ENCODE peak calls at places on chromosome 7, in seven cellular contexts. Q is Peyer's patch, J is ovary, T is aorta, P is OCI-LY7, F is tibial nerve, R is mammary epithelial cell. W is an unnamed sample.
A peak's percentile ranks its signal among the peaks of the same experiment; 100 is the strongest.

GRCh38 chr7:2008101-2008935 is 224.4 kb downstream of the MAD1L1 start:
- DNase-seq in R (no peak), P (no peak), T (peak; percentile 37), J (peak; percentile 12), Q (no peak), F (no peak), W (no peak)

GRCh38 chr7:23383225-23383624 is 84.1 kb downstream of the MALSU1 start:
- DNase-seq in P (no peak), J (no peak), F (no peak), T (no peak), R (peak; percentile 11), Q (no peak), W (no peak)

GRCh38 chr7:29977926-29978652 is 11.5 kb downstream of the SCRN1 start:
- DNase-seq in J (no peak), T (no peak), R (no peak), F (no peak), P (peak; percentile 24), Q (no peak), W (no peak)

GRCh38 chr7:102925962-102926825 is 13.4 kb downstream of the LRRC17 start:
- DNase-seq in P (no peak), R (no peak), T (no peak), F (no peak), J (no peak), Q (no peak), W (no peak)

GRCh38 chr7:3367271-3367670 is 66.2 kb downstream of the SDK1 start:
- DNase-seq in R (no peak), J (no peak), F (no peak), P (no peak), T (no peak), Q (no peak), W (no peak)

GRCh38 chr7:7534031-7534430 is 1.6 kb downstream of the COL28A1 start:
- DNase-seq in F (no peak), P (no peak), R (no peak), Q (no peak), T (no peak), J (no peak), W (no peak)

GRCh38 chr7:1725199-1725701 is 55.2 kb downstream of the ELFN1 start:
- DNase-seq in F (no peak), Q (no peak), T (no peak), P (no peak), R (peak; percentile 36), J (no peak), W (no peak)

GRCh38 chr7:138303230-138304070 is 156.6 kb upstream of the TRIM24 start:
- DNase-seq in J (no peak), T (no peak), F (no peak), P (no peak), Q (no peak), R (no peak), W (no peak)

GRCh38 chr7:46757006-46757405 is 824.9 kb downstream of the TNS3 start:
- DNase-seq in R (no peak), F (no peak), T (no peak), Q (no peak), P (no peak), J (no peak), W (no peak)

GRCh38 chr7:5396542-5396941 is 27.1 kb downstream of the TNRC18 start:
- DNase-seq in J (no peak), F (peak; percentile 14), Q (peak; percentile 58), T (no peak), R (peak; percentile 59), P (peak; percentile 78), W (peak; percentile 58)

GRCh38 chr7:7857143-7857583 is 111.4 kb upstream of the GLCCI1 start:
- DNase-seq in P (peak; percentile 79), R (no peak), Q (no peak), J (no peak), T (no peak), F (no peak), W (no peak)

GRCh38 chr7:47198159-47198558 is 383.8 kb downstream of the TNS3 start:
- DNase-seq in P (no peak), R (no peak), T (no peak), J (no peak), Q (no peak), F (no peak), W (no peak)

GRCh38 chr7:20737840-20738448 is 48.7 kb downstream of the SP8 start:
- DNase-seq in R (no peak), J (no peak), Q (no peak), F (no peak), P (no peak), T (no peak), W (no peak)

GRCh38 chr7:88357794-88358533 is 51.3 kb upstream of the STEAP4 start:
- DNase-seq in T (no peak), J (no peak), P (peak; percentile 1), F (no peak), Q (no peak), R (peak; percentile 36), W (no peak)

GRCh38 chr7:101564778-101565211 is 64.3 kb downstream of the MYL10 start:
- DNase-seq in P (no peak), T (no peak), R (peak; percentile 12), J (no peak), Q (no peak), F (no peak), W (no peak)

GRCh38 chr7:149856-150636 is 42.3 kb upstream of the FAM20C start:
- DNase-seq in Q (no peak), P (no peak), F (peak; percentile 21), J (peak; percentile 75), R (no peak), T (peak; percentile 81), W (no peak)

GRCh38 chr7:107162466-107162865 is 6.3 kb upstream of the HBP1 start:
- DNase-seq in Q (no peak), T (no peak), P (no peak), J (no peak), R (no peak), F (no peak), W (no peak)

GRCh38 chr7:134941185-134941900 is 45.0 kb upstream of the AGBL3 start:
- DNase-seq in Q (no peak), T (no peak), F (no peak), P (no peak), R (peak; percentile 80), J (no peak), W (no peak)

GRCh38 chr7:43516581-43517342 is 66.1 kb upstream of the STK17A start:
- DNase-seq in T (no peak), P (no peak), F (no peak), Q (no peak), J (no peak), R (peak; percentile 89), W (no peak)

GRCh38 chr7:74454948-74455804 is 1.5 kb downstream of the GTF2IRD1 start:
- DNase-seq in Q (no peak), T (no peak), J (peak; percentile 63), P (no peak), F (peak; percentile 8), R (no peak), W (no peak)

GRCh38 chr7:149846021-149846420 is 7.8 kb downstream of the ZNF862 start:
- DNase-seq in T (no peak), P (no peak), Q (no peak), J (no peak), F (no peak), R (no peak), W (no peak)

GRCh38 chr7:159126496-159127345 is 17.9 kb downstream of the VIPR2 start:
- DNase-seq in F (no peak), Q (no peak), P (no peak), J (no peak), T (no peak), R (no peak), W (no peak)

GRCh38 chr7:152894295-152895170 is 135.0 kb downstream of the ACTR3B start:
- DNase-seq in R (no peak), P (peak; percentile 38), F (no peak), J (peak; percentile 47), Q (no peak), T (no peak), W (no peak)

GRCh38 chr7:45980181-45980905 is 59.3 kb upstream of the IGFBP3 start:
- DNase-seq in J (no peak), P (no peak), R (no peak), T (no peak), Q (no peak), F (no peak), W (no peak)

GRCh38 chr7:17971392-17971791 is 31.1 kb upstream of the SNX13 start:
- DNase-seq in P (no peak), Q (no peak), J (no peak), R (no peak), T (no peak), F (no peak), W (no peak)

GRCh38 chr7:105353752-105354328 is 34.9 kb downstream of the SRPK2 start:
- DNase-seq in T (peak; percentile 71), J (no peak), P (peak; percentile 11), F (peak; percentile 40), Q (peak; percentile 77), R (no peak), W (no peak)

GRCh38 chr7:140325600-140325999 is 72.7 kb downstream of the SLC37A3 start:
- DNase-seq in Q (no peak), F (no peak), J (no peak), T (no peak), R (no peak), P (no peak), W (no peak)

GRCh38 chr7:16397497-16398210 is 23.7 kb downstream of the CRPPA start:
- DNase-seq in R (no peak), F (no peak), P (no peak), J (no peak), T (no peak), Q (no peak), W (no peak)
- H3K4me3 ChIP-seq in R (no peak overlapping the region), F (no peak overlapping the region), P (no peak overlapping the region), J (no peak overlapping the region), T (no peak overlapping the region), Q (no peak overlapping the region), W (no peak overlapping the region)

GRCh38 chr7:50657912-50658311 is 92.7 kb upstream of the DDC start:
- DNase-seq in R (no peak), F (no peak), T (no peak), P (no peak), J (no peak), Q (no peak), W (no peak)
- H3K4me1 ChIP-seq in R (peaks cover 23% of the 10 kb centered on the region), F (peaks cover 31% of the 10 kb centered on the region), T (peaks cover 7% of the 10 kb centered on the region), P (peaks cover 15% of the 10 kb centered on the region), J (peaks cover 13% of the 10 kb centered on the region), Q (no peaks in the 10 kb centered on the region), W (peaks cover 34% of the 10 kb centered on the region)

GRCh38 chr7:92848854-92849745 is 12.7 kb upstream of the CDK6 start:
- DNase-seq in J (no peak), R (no peak), F (no peak), Q (no peak), P (no peak), T (no peak), W (no peak)
- H3K36me3 ChIP-seq in J (no peaks in the 10 kb centered on the region), R (no peaks in the 10 kb centered on the region), F (no peaks in the 10 kb centered on the region), Q (no peaks in the 10 kb centered on the region), P (no peaks in the 10 kb centered on the region), T (no peaks in the 10 kb centered on the region), W (no peaks in the 10 kb centered on the region)

DNA sequence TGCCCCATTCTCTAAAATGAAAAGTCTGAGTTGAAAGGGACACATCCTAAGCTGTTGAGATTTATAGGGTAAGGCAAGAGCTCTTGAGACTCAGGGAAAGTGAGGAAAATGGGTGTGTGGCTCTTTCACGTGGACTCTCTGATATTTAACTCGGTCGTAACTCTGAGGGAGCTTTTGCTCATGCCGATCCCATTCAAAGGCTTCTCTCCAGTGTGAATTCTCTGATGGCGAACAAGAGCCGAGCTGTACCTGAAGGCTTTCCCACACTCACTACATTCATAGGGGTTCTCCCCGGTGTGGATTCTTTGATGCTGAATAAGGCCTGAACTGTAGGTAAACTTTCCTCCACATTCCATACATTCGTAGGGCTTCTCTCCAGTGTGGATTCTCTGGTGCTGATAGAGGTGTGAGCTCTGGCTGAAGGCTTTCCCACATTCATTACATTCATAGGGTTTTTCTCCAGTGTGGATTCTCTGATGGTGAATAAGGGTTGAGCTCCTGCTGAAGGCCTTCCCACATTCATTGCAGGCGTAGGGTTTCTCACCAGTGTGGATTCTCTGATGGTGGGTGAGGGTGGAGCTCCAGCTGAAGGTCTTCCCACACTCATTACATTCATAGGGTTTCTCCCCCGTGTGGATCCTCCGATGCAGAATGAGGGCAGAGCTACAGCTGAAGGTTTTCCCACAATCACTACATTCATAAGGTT is 10.4 kb downstream of the ZNF3 start:
- DNase-seq in J (no peak), F (no peak), T (no peak), P (no peak), R (no peak), Q (no peak), W (no peak)
- H3K4me3 ChIP-seq in J (no peak overlapping the region), F (no peak overlapping the region), T (no peak overlapping the region), P (no peak overlapping the region), R (no peak overlapping the region), Q (no peak overlapping the region), W (no peak overlapping the region)

W was measured in CD8-positive, alpha-beta memory T cell.